ENCODE peak calls at places on chromosomes 2 and 18, in four cellular contexts. D is left ventricle myocardium inferior, W is IMR-90, P is cardiac muscle cell. X is an unnamed sample. For H3K4me1, the result is how much of the 10 kb centered on the place peaks cover.

GRCh38 chr2:217785544-217786045 is 217.2 kb downstream of the TNS1 start:
- DNase-seq in D (peak), W (peak), P (peak), X (peak)

GRCh38 chr2:122390406-122390805 is 635.0 kb downstream of the TSN start:
- DNase-seq in D (no peak), W (no peak), P (peak), X (no peak)

GRCh38 chr2:70029814-70030409 is 57.4 kb upstream of the PCBP1 start:
- DNase-seq in D (peak), W (peak), P (peak), X (peak)

GRCh38 chr2:162244559-162245031 is 1.4 kb upstream of the FAP start:
- DNase-seq in D (no peak), W (peak), P (peak), X (no peak)

GRCh38 chr18:50465211-50466153 is 90.6 kb downstream of the SKA1 start:
- DNase-seq in D (no peak), W (no peak), P (no peak), X (no peak)

GRCh38 chr2:150526827-150527226 is 39.4 kb upstream of the RND3 start:
- DNase-seq in D (no peak), W (peak), P (peak), X (no peak)

GRCh38 chr2:72991439-72991725 is 74.1 kb downstream of the EMX1 start:
- DNase-seq in D (no peak), W (no peak), P (no peak), X (no peak)

GRCh38 chr2:40256649-40257048 is 195.2 kb downstream of the SLC8A1 start:
- DNase-seq in D (no peak), W (no peak), P (peak), X (no peak)

GRCh38 chr18:6401687-6402086 is 13.0 kb downstream of the L3MBTL4 start:
- DNase-seq in D (no peak), W (no peak), P (no peak), X (no peak)

GRCh38 chr2:200944467-200945394 is 18.7 kb downstream of the ORC2 start:
- DNase-seq in D (no peak), W (peak), P (peak), X (no peak)

GRCh38 chr2:226478121-226478809 is 321.4 kb downstream of the IRS1 start:
- DNase-seq in D (no peak), W (peak), P (peak), X (peak)

GRCh38 chr18:12038082-12038660 is 55.5 kb upstream of the ANKRD62 start:
- DNase-seq in D (no peak), W (no peak), P (peak), X (peak)

GRCh38 chr2:230234122-230234722 is 8.7 kb downstream of the SP140 start:
- DNase-seq in D (no peak), W (no peak), P (no peak), X (no peak)

GRCh38 chr2:159118859-159119510 is 150.5 kb downstream of the TANC1 start:
- DNase-seq in D (no peak), W (no peak), P (no peak), X (no peak)

GRCh38 chr2:176297067-176297466 is 27.8 kb downstream of the MTX2 start:
- DNase-seq in D (no peak), W (no peak), P (no peak), X (peak)

GRCh38 chr2:226420646-226421045 is 379.0 kb downstream of the IRS1 start:
- DNase-seq in D (no peak), W (peak), P (no peak), X (no peak)

GRCh38 chr2:24253303-24253919 is 78.6 kb downstream of the FAM228A start:
- DNase-seq in D (no peak), W (peak), P (peak), X (no peak)

GRCh38 chr2:195318440-195319111 is 338.4 kb upstream of the SLC39A10 start:
- DNase-seq in D (no peak), W (peak), P (peak), X (peak)

GRCh38 chr2:238274152-238274865 is 14.1 kb downstream of the PER2 start:
- DNase-seq in D (no peak), W (no peak), P (no peak), X (peak)

DNA sequence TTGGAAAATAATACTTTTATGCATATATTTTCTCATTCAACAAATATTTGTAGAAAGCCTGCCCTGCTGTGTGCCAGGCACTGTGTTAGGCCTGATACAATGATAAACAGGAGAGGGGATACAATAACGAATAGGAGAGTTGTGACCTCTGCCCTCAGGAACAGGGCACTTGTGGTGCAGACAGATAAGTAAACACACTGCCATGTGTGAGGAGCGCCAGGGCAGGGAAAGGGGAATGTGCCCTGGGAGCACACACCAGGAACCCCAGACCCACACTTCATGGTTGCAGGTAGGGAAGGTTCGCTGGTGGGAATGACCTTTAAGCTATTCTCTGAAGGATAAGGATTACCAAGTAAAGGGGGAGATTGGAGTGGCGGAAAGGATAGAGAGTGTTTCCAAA is 42.2 kb upstream of the DSC1 start:
- DNase-seq in D (no peak), W (no peak), P (no peak), X (peak)
- H3K4me3 ChIP-seq in D (peak), W (no peak), P (no peak), X (no peak)

DNA sequence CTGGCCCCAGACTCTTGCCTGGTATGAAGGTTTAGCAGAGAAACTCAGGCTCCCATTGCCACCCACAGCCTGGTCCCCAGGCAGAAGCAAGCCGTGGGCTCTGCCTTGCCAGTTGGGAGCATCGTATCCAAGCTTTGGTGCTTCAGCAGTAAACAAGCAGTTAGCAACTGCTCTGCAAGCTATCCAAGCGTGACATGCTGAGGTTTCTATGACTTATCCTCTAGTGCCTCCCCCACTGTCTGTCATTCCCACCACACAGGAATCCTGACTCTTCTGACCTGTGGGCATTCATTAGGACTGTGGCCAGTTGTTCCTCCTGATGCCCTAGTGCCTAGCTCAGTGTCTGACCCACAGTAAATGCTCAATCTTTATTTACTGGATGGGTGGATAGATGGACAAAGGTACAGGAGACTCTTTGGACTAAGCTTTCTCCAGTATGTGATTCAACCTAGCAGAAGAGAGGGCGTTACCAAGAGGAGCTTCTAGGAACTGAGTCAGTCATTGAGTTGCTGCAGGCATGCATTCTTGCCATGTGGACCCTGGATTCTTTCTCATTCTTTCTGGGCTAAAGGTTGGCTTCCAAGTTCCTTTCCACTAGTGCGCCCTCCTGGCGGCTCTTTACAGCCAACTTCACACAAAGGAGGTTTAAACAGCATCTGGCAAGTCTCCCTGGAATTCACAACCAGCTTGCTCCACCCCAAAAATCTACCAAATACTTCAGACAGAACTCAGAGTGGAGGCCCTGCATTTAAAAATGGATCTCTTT is 40.6 kb upstream of the MRPL19 start:
- DNase-seq in D (no peak), W (peak), P (peak), X (no peak)
- H3K4me1 ChIP-seq in D (under half), W (under half), P (under half), X (under half)

GRCh38 chr2:9380702-9381628 is 42.4 kb downstream of the ITGB1BP1 start:
- DNase-seq in D (no peak), W (peak), P (peak), X (no peak)
- TF ChIP-seq CTCF in D (no peak), W (no peak), P (no peak), X (no peak)

DNA sequence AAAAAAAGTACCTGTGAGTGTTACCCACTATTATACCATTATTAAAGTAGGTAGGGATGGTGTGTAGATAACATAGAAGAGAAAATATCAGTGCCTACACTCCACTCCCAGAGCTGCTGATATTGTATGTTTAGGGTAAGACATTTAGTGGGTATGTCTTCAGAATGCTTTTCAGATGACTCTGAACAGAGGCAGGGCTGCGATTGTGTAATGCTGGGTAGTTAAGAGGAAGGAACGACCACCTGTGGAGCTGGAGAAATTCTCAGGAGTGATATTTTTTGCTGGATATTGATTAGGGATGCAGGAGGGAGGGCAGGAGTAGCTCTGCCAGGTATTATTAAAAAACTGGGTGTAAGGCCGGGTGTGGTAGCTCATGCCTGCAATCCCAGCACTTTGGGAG is 2.8 kb downstream of the CNOT11 start:
- DNase-seq in D (no peak), W (peak), P (peak), X (no peak)
- H3K4me3 ChIP-seq in D (no peak), W (no peak), P (no peak), X (no peak)

GRCh38 chr2:117854610-117855009 is 40.1 kb downstream of the DDX18 start:
- DNase-seq in D (no peak), W (no peak), P (no peak), X (no peak)

GRCh38 chr2:117851969-117852368 is 37.5 kb downstream of the DDX18 start:
- DNase-seq in D (no peak), W (no peak), P (no peak), X (no peak)

GRCh38 chr2:117853316-117853715 is 38.8 kb downstream of the DDX18 start:
- DNase-seq in D (no peak), W (no peak), P (no peak), X (no peak)

GRCh38 chr2:117855886-117856285 is 41.4 kb downstream of the DDX18 start:
- DNase-seq in D (no peak), W (no peak), P (no peak), X (no peak)

DNA sequence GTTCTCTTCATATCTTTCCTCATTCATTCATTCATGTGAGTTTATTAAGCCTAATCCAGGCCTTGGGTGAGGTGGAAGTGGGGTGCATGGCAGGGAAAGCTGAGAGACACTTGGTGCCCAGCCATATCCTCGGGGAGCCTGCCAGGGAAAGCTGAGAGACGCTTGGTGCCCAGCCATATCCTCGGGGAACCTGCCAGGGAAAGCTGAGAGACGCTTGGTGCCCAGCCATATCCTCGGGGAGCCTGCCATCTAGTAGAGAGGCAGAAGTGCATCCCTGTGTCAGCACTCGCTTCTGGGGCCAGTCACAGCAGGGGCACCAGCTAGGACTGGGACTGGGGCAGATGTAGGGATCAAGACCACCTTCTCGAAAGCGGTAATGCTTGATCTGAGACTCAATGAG is 39.4 kb downstream of the DDX18 start:
- DNase-seq in D (no peak), W (no peak), P (no peak), X (no peak)
- H3K4me1 ChIP-seq in D (under half), W (under half), P (under half), X (under half)

GRCh38 chr2:171957061-171957460 is 34.8 kb downstream of the HAT1 start:
- DNase-seq in D (no peak), W (no peak), P (peak), X (no peak)
- TF ChIP-seq CTCF in D (no peak), W (no peak), P (peak), X (no peak)

DNA sequence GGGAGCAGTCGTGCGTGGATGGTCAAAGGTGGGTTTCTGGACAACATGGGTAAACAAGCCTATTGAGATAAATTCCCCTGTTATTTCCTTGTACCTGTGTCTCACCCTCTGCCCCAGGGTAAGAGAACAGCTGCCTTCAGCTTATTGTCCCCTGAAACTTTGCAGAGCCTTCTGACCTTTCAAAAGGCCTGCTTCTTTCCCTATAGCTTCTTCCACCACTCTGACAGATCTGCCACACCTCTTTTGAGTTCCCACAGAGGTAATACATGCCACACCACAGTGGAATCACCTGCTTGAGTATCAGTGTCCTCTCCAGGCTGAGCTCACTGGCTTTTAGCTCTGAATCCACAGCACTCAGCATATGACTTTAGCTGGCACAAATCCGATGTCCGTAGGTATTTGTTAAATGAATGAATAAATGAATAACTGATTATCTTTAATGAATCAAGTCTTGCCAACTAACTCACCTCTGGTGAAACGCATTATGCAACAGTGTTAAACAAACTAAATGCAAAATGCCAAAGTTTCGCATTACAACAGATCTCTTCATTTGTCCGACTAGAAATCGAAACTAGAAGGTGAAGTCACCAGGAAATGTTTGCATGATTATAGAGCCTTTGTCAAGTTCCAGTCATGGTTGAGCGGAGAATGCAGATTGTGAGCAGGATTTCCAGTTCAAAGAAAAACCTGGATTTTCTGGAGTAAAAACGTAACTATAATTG is 16.3 kb downstream of the DYNAP start:
- DNase-seq in D (no peak), W (peak), P (peak), X (no peak)
- H3K4me3 ChIP-seq in D (peak), W (no peak), P (no peak), X (no peak)

GRCh38 chr2:18829976-18830375 is 240.6 kb upstream of the NT5C1B start:
- DNase-seq in D (no peak), W (no peak), P (peak), X (no peak)
- H3K4me1 ChIP-seq in D (half or more), W (under half), P (half or more), X (under half)

GRCh38 chr2:172087191-172087779 is 2.0 kb downstream of the DLX1 start:
- DNase-seq in D (no peak), W (no peak), P (no peak), X (peak)

GRCh38 chr2:172087780-172088244 is 2.5 kb downstream of the DLX1 start:
- DNase-seq in D (no peak), W (no peak), P (no peak), X (no peak)

GRCh38 chr2:172084734-172085459 is 410 bp upstream of the DLX1 start:
- DNase-seq in D (peak), W (peak), P (peak), X (peak)

GRCh38 chr2:172085460-172086159 is at the start of gene DLX1:
- DNase-seq in D (no peak), W (no peak), P (no peak), X (no peak)

GRCh38 chr2:172086349-172087190 is 1.3 kb downstream of the DLX1 start:
- DNase-seq in D (no peak), W (no peak), P (no peak), X (no peak)
- TF ChIP-seq CTCF in D (no peak), W (no peak), P (no peak), X (no peak)